ENCODE peak calls at places on chromosome 4, in ten cellular contexts. One of them, this sample, is unnamed.

GRCh38 chr4:54614094-54614493 is 43.7 kb upstream of the KIT start:
- DNase-seq in DND-41: no peak
- DNase-seq in tibial artery: no peak
- DNase-seq in prostate gland: no peak
- DNase-seq in left lung: no peak
- DNase-seq in OCI-LY7: no peak
- DNase-seq in cardiac muscle cell: no peak
- DNase-seq in colonic mucosa: no peak
- DNase-seq in transverse colon: no peak
- DNase-seq in CD8-positive, alpha-beta T cell: no peak
- DNase-seq in this sample: no peak

GRCh38 chr4:41709844-41710481 is 38.6 kb downstream of the PHOX2B start:
- DNase-seq in colonic mucosa: no peak
- DNase-seq in prostate gland: no peak
- DNase-seq in DND-41: no peak
- DNase-seq in OCI-LY7: no peak
- DNase-seq in CD8-positive, alpha-beta T cell: no peak
- DNase-seq in cardiac muscle cell: no peak
- DNase-seq in left lung: no peak
- DNase-seq in transverse colon: no peak
- DNase-seq in tibial artery: no peak
- DNase-seq in this sample: no peak

GRCh38 chr4:174284181-174284886 is 623 bp downstream of the CEP44 start:
- DNase-seq in prostate gland: no peak
- DNase-seq in cardiac muscle cell: peak; percentile 4
- DNase-seq in transverse colon: peak; percentile 10
- DNase-seq in DND-41: no peak
- DNase-seq in CD8-positive, alpha-beta T cell: no peak
- DNase-seq in OCI-LY7: no peak
- DNase-seq in left lung: no peak
- DNase-seq in colonic mucosa: peak; percentile 22
- DNase-seq in tibial artery: no peak
- DNase-seq in this sample: no peak

GRCh38 chr4:25258980-25259578 is 25.2 kb downstream of the PI4K2B start:
- DNase-seq in OCI-LY7: no peak
- DNase-seq in cardiac muscle cell: no peak
- DNase-seq in transverse colon: no peak
- DNase-seq in colonic mucosa: no peak
- DNase-seq in tibial artery: no peak
- DNase-seq in DND-41: no peak
- DNase-seq in prostate gland: no peak
- DNase-seq in CD8-positive, alpha-beta T cell: no peak
- DNase-seq in left lung: no peak
- DNase-seq in this sample: no peak

GRCh38 chr4:67052981-67053380 is 492.3 kb downstream of the CENPC start:
- DNase-seq in DND-41: no peak
- DNase-seq in left lung: no peak
- DNase-seq in CD8-positive, alpha-beta T cell: no peak
- DNase-seq in OCI-LY7: no peak
- DNase-seq in prostate gland: no peak
- DNase-seq in transverse colon: no peak
- DNase-seq in colonic mucosa: no peak
- DNase-seq in tibial artery: no peak
- DNase-seq in cardiac muscle cell: no peak
- DNase-seq in this sample: no peak

GRCh38 chr4:40552536-40552935 is 77.1 kb downstream of the RBM47 start:
- DNase-seq in CD8-positive, alpha-beta T cell: no peak
- DNase-seq in tibial artery: no peak
- DNase-seq in colonic mucosa: peak; percentile 32
- DNase-seq in left lung: no peak
- DNase-seq in OCI-LY7: no peak
- DNase-seq in prostate gland: peak; percentile 45
- DNase-seq in cardiac muscle cell: no peak
- DNase-seq in transverse colon: no peak
- DNase-seq in DND-41: no peak
- DNase-seq in this sample: peak; percentile 56

GRCh38 chr4:36128689-36129088 is 115.6 kb downstream of the ARAP2 start:
- DNase-seq in OCI-LY7: no peak
- DNase-seq in colonic mucosa: no peak
- DNase-seq in cardiac muscle cell: no peak
- DNase-seq in transverse colon: no peak
- DNase-seq in prostate gland: no peak
- DNase-seq in CD8-positive, alpha-beta T cell: no peak
- DNase-seq in DND-41: no peak
- DNase-seq in tibial artery: no peak
- DNase-seq in left lung: no peak
- DNase-seq in this sample: no peak

GRCh38 chr4:152045781-152046571 is 285.2 kb upstream of the GATB start:
- DNase-seq in prostate gland: peak; percentile 8
- DNase-seq in left lung: peak; percentile 69
- DNase-seq in tibial artery: no peak
- DNase-seq in OCI-LY7: no peak
- DNase-seq in colonic mucosa: peak; percentile 68
- DNase-seq in cardiac muscle cell: peak; percentile 79
- DNase-seq in transverse colon: peak; percentile 45
- DNase-seq in CD8-positive, alpha-beta T cell: no peak
- DNase-seq in DND-41: no peak
- DNase-seq in this sample: peak; percentile 98

DNA sequence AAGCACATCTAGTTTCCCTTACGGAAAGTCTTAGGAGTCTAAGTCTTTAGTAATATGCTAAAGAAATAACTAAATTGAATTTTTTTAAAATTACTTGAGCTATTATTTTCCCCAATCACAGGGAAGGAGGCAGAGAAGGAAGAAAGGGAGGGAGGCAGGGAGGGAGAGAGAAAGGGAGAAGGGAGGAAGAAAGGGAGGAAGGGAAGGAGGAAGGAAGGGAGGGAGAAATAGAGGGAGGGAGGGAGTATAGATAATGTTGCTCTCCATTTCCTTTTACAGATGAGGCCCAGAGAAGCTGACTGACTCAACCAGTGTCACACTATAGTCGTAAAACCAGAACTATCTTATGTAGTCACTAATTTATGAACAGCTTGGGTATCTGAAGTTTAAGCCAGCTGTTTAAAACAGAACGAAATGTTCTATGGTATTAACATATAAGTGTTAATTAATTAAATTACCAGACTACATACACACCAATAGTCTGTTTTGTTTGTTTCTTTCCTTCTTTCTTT is 14.6 kb downstream of the SH3RF1 start:
- DNase-seq in cardiac muscle cell: no peak
- DNase-seq in prostate gland: no peak
- DNase-seq in CD8-positive, alpha-beta T cell: no peak
- DNase-seq in colonic mucosa: no peak
- DNase-seq in DND-41: no peak
- DNase-seq in OCI-LY7: no peak
- DNase-seq in tibial artery: no peak
- DNase-seq in left lung: no peak
- DNase-seq in transverse colon: no peak
- DNase-seq in this sample: no peak
- H3K4me1 ChIP-seq in cardiac muscle cell: peaks cover 21% of the 10 kb centered on the region
- H3K4me1 ChIP-seq in prostate gland: peaks cover 6% of the 10 kb centered on the region
- H3K4me1 ChIP-seq in CD8-positive, alpha-beta T cell: no peaks in the 10 kb centered on the region
- H3K4me1 ChIP-seq in colonic mucosa: peaks cover 17% of the 10 kb centered on the region
- H3K4me1 ChIP-seq in DND-41: no peaks in the 10 kb centered on the region
- H3K4me1 ChIP-seq in OCI-LY7: no peaks in the 10 kb centered on the region
- H3K4me1 ChIP-seq in tibial artery: peaks cover 81% of the 10 kb centered on the region
- H3K4me1 ChIP-seq in left lung: peaks cover 37% of the 10 kb centered on the region
- H3K4me1 ChIP-seq in transverse colon: peaks cover 93% of the 10 kb centered on the region
- H3K4me1 ChIP-seq in this sample: peaks cover 29% of the 10 kb centered on the region

DNA sequence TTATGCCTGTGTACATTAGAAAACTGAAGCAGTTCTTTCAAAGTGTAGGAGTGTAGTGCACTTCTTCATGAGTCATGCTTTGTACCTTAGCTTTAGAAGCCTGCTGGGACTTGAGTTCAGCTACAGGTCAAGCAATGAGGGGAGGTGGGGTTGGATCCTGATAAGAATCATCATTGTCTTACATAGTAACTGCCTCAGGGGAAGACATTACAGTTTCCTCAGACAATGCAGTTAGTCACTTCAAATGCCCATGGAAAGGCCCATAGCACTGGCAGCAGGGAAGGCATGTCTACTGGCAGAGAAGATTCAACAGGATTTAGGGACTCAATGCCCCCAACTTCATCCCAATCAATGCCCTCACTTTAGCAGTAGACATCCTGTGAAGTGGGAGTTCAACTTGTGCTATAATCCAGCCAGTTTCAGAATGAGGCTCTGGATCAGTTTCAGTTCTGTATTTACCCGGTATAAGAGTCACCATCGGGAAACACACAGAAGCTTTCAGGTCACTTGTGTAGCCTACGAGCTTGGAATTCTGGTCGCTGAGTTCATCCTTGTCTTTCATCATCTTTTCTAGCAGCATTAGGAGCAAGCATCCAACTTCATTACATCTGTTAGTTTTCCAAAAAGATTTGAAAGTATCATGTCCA is 1216.5 kb downstream of the RAPGEF2 start:
- DNase-seq in OCI-LY7: no peak
- DNase-seq in prostate gland: no peak
- DNase-seq in transverse colon: no peak
- DNase-seq in cardiac muscle cell: no peak
- DNase-seq in colonic mucosa: no peak
- DNase-seq in DND-41: no peak
- DNase-seq in CD8-positive, alpha-beta T cell: no peak
- DNase-seq in tibial artery: no peak
- DNase-seq in left lung: no peak
- DNase-seq in this sample: peak; percentile 53
- H3K36me3 ChIP-seq in OCI-LY7: no peaks in the 10 kb centered on the region
- H3K36me3 ChIP-seq in prostate gland: no peaks in the 10 kb centered on the region
- H3K36me3 ChIP-seq in transverse colon: no peaks in the 10 kb centered on the region
- H3K36me3 ChIP-seq in cardiac muscle cell: no peaks in the 10 kb centered on the region
- H3K36me3 ChIP-seq in colonic mucosa: no peaks in the 10 kb centered on the region
- H3K36me3 ChIP-seq in DND-41: no peaks in the 10 kb centered on the region
- H3K36me3 ChIP-seq in CD8-positive, alpha-beta T cell: no peaks in the 10 kb centered on the region
- H3K36me3 ChIP-seq in tibial artery: no peaks in the 10 kb centered on the region
- H3K36me3 ChIP-seq in left lung: no peaks in the 10 kb centered on the region
- H3K36me3 ChIP-seq in this sample: no peaks in the 10 kb centered on the region

DNA sequence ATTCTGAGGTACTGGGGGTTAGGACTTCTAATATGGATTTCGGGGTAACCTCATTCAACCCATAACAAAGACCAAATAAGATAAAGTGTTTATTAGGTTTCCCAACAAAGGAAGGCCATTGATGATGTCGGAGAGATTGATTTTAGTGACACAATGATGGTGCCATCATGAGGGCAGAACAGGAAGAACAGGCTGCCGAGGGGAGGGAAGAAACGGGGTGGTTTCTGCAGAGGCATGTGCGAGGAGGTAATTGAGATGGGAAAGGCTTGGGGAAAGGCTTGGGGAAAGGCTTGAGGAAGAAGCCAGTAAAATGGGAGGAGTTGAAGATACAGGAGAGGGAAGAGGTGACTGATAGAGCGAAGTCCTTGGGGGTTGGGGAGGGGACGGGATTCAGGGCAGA is 6.2 kb downstream of the HPSE start:
- DNase-seq in colonic mucosa: no peak
- DNase-seq in tibial artery: no peak
- DNase-seq in CD8-positive, alpha-beta T cell: no peak
- DNase-seq in OCI-LY7: no peak
- DNase-seq in left lung: no peak
- DNase-seq in transverse colon: no peak
- DNase-seq in cardiac muscle cell: no peak
- DNase-seq in prostate gland: no peak
- DNase-seq in DND-41: no peak
- DNase-seq in this sample: peak; percentile 75
- TF ChIP-seq CTCF in colonic mucosa: no peak
- TF ChIP-seq CTCF in tibial artery: no peak
- TF ChIP-seq CTCF in CD8-positive, alpha-beta T cell: no peak
- TF ChIP-seq CTCF in OCI-LY7: peak; percentile 47
- TF ChIP-seq CTCF in left lung: no peak
- TF ChIP-seq CTCF in transverse colon: no peak
- TF ChIP-seq CTCF in cardiac muscle cell: peak; percentile 15
- TF ChIP-seq CTCF in prostate gland: no peak
- TF ChIP-seq CTCF in DND-41: peak; percentile 35
- TF ChIP-seq CTCF in this sample: peak; percentile 64

GRCh38 chr4:3869661-3870566 is 103.7 kb downstream of the ADRA2C start:
- DNase-seq in DND-41: no peak
- DNase-seq in prostate gland: no peak
- DNase-seq in colonic mucosa: no peak
- DNase-seq in CD8-positive, alpha-beta T cell: no peak
- DNase-seq in transverse colon: no peak
- DNase-seq in OCI-LY7: no peak
- DNase-seq in left lung: peak; percentile 16
- DNase-seq in tibial artery: peak; percentile 41
- DNase-seq in cardiac muscle cell: no peak
- DNase-seq in this sample: peak; percentile 48

GRCh38 chr4:3870567-3870962 is 104.4 kb downstream of the ADRA2C start:
- DNase-seq in left lung: peak; percentile 16
- DNase-seq in colonic mucosa: no peak
- DNase-seq in CD8-positive, alpha-beta T cell: no peak
- DNase-seq in transverse colon: no peak
- DNase-seq in cardiac muscle cell: no peak
- DNase-seq in prostate gland: no peak
- DNase-seq in tibial artery: no peak
- DNase-seq in DND-41: no peak
- DNase-seq in OCI-LY7: no peak
- DNase-seq in this sample: peak; percentile 30

GRCh38 chr4:3867403-3868100 is 101.4 kb downstream of the ADRA2C start:
- DNase-seq in prostate gland: no peak
- DNase-seq in CD8-positive, alpha-beta T cell: no peak
- DNase-seq in colonic mucosa: no peak
- DNase-seq in left lung: no peak
- DNase-seq in tibial artery: peak; percentile 52
- DNase-seq in transverse colon: no peak
- DNase-seq in OCI-LY7: no peak
- DNase-seq in DND-41: no peak
- DNase-seq in cardiac muscle cell: no peak
- DNase-seq in this sample: peak; percentile 13

GRCh38 chr4:3868146-3868840 is 102.1 kb downstream of the ADRA2C start:
- DNase-seq in transverse colon: no peak
- DNase-seq in tibial artery: no peak
- DNase-seq in DND-41: peak; percentile 52
- DNase-seq in prostate gland: no peak
- DNase-seq in OCI-LY7: no peak
- DNase-seq in CD8-positive, alpha-beta T cell: no peak
- DNase-seq in cardiac muscle cell: peak; percentile 58
- DNase-seq in colonic mucosa: no peak
- DNase-seq in left lung: no peak
- DNase-seq in this sample: peak; percentile 91

DNA sequence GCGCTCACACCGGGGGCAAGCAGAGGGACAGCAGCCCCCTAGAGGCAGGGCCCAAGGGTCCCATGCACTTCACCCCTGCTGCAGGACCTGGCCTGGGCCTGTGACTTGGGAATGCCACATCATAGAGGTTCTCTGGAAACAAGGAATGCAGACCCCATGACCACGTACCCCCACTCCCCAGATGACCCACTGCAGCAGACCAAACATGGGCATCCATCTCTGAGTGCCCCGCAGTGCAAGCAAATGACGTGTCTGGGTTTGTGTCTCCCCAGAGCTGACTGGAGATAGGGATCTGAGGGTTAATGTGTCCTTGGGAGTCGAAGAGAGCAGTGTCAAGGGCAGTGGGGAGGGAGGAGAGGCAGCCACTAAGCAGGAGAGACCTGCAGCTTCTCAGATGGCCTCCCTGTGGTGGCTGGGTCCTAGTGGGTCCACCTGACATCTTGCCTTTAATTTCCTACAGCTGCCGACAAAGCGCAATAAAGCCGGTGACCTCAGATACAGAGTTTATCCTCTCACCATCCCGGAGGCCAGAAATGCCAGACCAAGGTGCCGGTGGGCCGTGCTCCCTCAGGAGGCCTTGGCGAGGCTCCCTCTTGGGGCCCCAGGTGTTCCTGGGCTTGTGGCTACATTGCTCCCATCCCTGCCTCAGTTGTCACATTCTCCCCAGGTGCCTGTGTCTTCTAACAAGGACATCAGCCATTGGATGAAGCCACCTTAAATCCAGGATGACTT is 102.8 kb downstream of the ADRA2C start:
- DNase-seq in cardiac muscle cell: no peak
- DNase-seq in left lung: peak; percentile 2
- DNase-seq in tibial artery: peak; percentile 57
- DNase-seq in transverse colon: no peak
- DNase-seq in CD8-positive, alpha-beta T cell: no peak
- DNase-seq in colonic mucosa: no peak
- DNase-seq in prostate gland: no peak
- DNase-seq in OCI-LY7: no peak
- DNase-seq in DND-41: no peak
- DNase-seq in this sample: peak; percentile 35
- H3K4me1 ChIP-seq in cardiac muscle cell: no peaks in the 10 kb centered on the region
- H3K4me1 ChIP-seq in left lung: no peaks in the 10 kb centered on the region
- H3K4me1 ChIP-seq in tibial artery: peaks cover 14% of the 10 kb centered on the region
- H3K4me1 ChIP-seq in transverse colon: no peaks in the 10 kb centered on the region
- H3K4me1 ChIP-seq in CD8-positive, alpha-beta T cell: peaks cover 3% of the 10 kb centered on the region
- H3K4me1 ChIP-seq in colonic mucosa: no peaks in the 10 kb centered on the region
- H3K4me1 ChIP-seq in prostate gland: no peaks in the 10 kb centered on the region
- H3K4me1 ChIP-seq in OCI-LY7: no peaks in the 10 kb centered on the region
- H3K4me1 ChIP-seq in DND-41: no peaks in the 10 kb centered on the region
- H3K4me1 ChIP-seq in this sample: no peaks in the 10 kb centered on the region